ENCODE peak calls at places on chromosomes 12 and 14, in nine cellular contexts. K is ovary, A is fibroblast of lung, N is AG04450, G is tibial nerve, Z is lower lobe of right lung, B is kidney, Y is prostate gland, Q is uterus. C is an unnamed sample. For H3K9me3, the result is how much of the 10 kb centered on the place peaks cover.

GRCh38 chr12:128724468-128725046 is 99.2 kb downstream of the SLC15A4 start:
- DNase-seq in K (no peak), A (no peak), N (no peak), G (no peak), Z (no peak), B (no peak), Y (no peak), Q (no peak), C (no peak)

GRCh38 chr14:72476657-72477499 is 417.0 kb downstream of the DPF3 start:
- DNase-seq in K (no peak), A (peak), N (no peak), G (no peak), Z (no peak), B (no peak), Y (no peak), Q (no peak), C (peak)

GRCh38 chr14:33959692-33960151 is 8.8 kb upstream of the EGLN3 start:
- DNase-seq in K (no peak), A (no peak), N (no peak), G (no peak), Z (no peak), B (no peak), Y (no peak), Q (no peak), C (no peak)

GRCh38 chr14:99155173-99155777 is 116.7 kb downstream of the BCL11B start:
- DNase-seq in K (no peak), A (no peak), N (no peak), G (no peak), Z (no peak), B (no peak), Y (no peak), Q (no peak), C (peak)

GRCh38 chr12:115598827-115599226 is 678.7 kb downstream of the MED13L start:
- DNase-seq in K (peak), A (peak), N (no peak), G (no peak), Z (no peak), B (no peak), Y (peak), Q (no peak), C (peak)

GRCh38 chr12:126464157-126464556 is 1398.9 kb downstream of the AACS start:
- DNase-seq in K (no peak), A (no peak), N (no peak), G (no peak), Z (no peak), B (no peak), Y (no peak), Q (no peak), C (no peak)

GRCh38 chr12:79737875-79738718 is 47.3 kb upstream of the PAWR start:
- DNase-seq in K (no peak), A (peak), N (no peak), G (no peak), Z (no peak), B (no peak), Y (peak), Q (peak), C (peak)

GRCh38 chr12:11107719-11108118 is 15.6 kb upstream of the TAS2R43 start:
- DNase-seq in K (no peak), A (no peak), N (no peak), G (no peak), Z (no peak), B (no peak), Y (no peak), Q (no peak), C (no peak)

GRCh38 chr14:61260939-61261776 is 20.0 kb downstream of the TMEM30B start:
- DNase-seq in K (no peak), A (peak), N (peak), G (no peak), Z (no peak), B (no peak), Y (no peak), Q (no peak), C (peak)

GRCh38 chr14:97219356-97220017 is 422.3 kb downstream of the VRK1 start:
- DNase-seq in K (no peak), A (no peak), N (no peak), G (no peak), Z (no peak), B (no peak), Y (no peak), Q (no peak), C (no peak)

GRCh38 chr12:57905812-57906475 is 35.4 kb upstream of the ATP23 start:
- DNase-seq in K (no peak), A (no peak), N (no peak), G (no peak), Z (no peak), B (no peak), Y (no peak), Q (no peak), C (no peak)

GRCh38 chr14:96663491-96664067 is 133.6 kb upstream of the VRK1 start:
- DNase-seq in K (no peak), A (no peak), N (no peak), G (no peak), Z (no peak), B (no peak), Y (no peak), Q (no peak), C (no peak)

GRCh38 chr12:75389706-75390105 is 1.2 kb upstream of the GLIPR1L2 start:
- DNase-seq in K (no peak), A (peak), N (no peak), G (no peak), Z (no peak), B (no peak), Y (no peak), Q (no peak), C (peak)

GRCh38 chr12:130495156-130495555 is 157.5 kb downstream of the PIWIL1 start:
- DNase-seq in K (no peak), A (no peak), N (no peak), G (no peak), Z (no peak), B (no peak), Y (no peak), Q (no peak), C (no peak)

GRCh38 chr12:55847603-55848329 is 5.0 kb upstream of the MMP19 start:
- DNase-seq in K (peak), A (peak), N (peak), G (peak), Z (peak), B (peak), Y (peak), Q (peak), C (peak)

GRCh38 chr14:104081493-104081835 is 4.0 kb upstream of the ASPG start:
- DNase-seq in K (no peak), A (no peak), N (no peak), G (no peak), Z (no peak), B (no peak), Y (no peak), Q (no peak), C (no peak)

GRCh38 chr12:122949405-122949804 is 16.9 kb downstream of the ABCB9 start:
- DNase-seq in K (no peak), A (no peak), N (no peak), G (no peak), Z (no peak), B (no peak), Y (no peak), Q (no peak), C (no peak)

GRCh38 chr12:54596526-54596946 is 8.1 kb upstream of the PPP1R1A start:
- DNase-seq in K (peak), A (peak), N (peak), G (peak), Z (peak), B (peak), Y (peak), Q (peak), C (peak)

GRCh38 chr14:59619071-59619470 is 42.5 kb upstream of the CCDC175 start:
- DNase-seq in K (no peak), A (no peak), N (no peak), G (no peak), Z (no peak), B (no peak), Y (no peak), Q (no peak), C (no peak)

GRCh38 chr12:123164710-123165261 is 13.9 kb upstream of the PITPNM2 start:
- DNase-seq in K (no peak), A (no peak), N (no peak), G (no peak), Z (no peak), B (no peak), Y (no peak), Q (no peak), C (no peak)

GRCh38 chr12:21129906-21130305 is 1.1 kb upstream of the SLCO1B1 start:
- DNase-seq in K (no peak), A (no peak), N (no peak), G (no peak), Z (no peak), B (no peak), Y (no peak), Q (no peak), C (no peak)

GRCh38 chr14:94677239-94677612 is 65.0 kb downstream of the SERPINA3 start:
- DNase-seq in K (no peak), A (no peak), N (no peak), G (no peak), Z (no peak), B (no peak), Y (no peak), Q (no peak), C (no peak)

GRCh38 chr14:95498622-95499353 is 17.7 kb downstream of the SYNE3 start:
- DNase-seq in K (peak), A (peak), N (no peak), G (no peak), Z (no peak), B (no peak), Y (no peak), Q (no peak), C (no peak)

GRCh38 chr14:72781476-72782181 is 112.3 kb downstream of the DPF3 start:
- DNase-seq in K (no peak), A (peak), N (no peak), G (no peak), Z (no peak), B (no peak), Y (no peak), Q (no peak), C (peak)

GRCh38 chr12:28415755-28416154 is 225.5 kb downstream of the CCDC91 start:
- DNase-seq in K (no peak), A (peak), N (peak), G (no peak), Z (no peak), B (no peak), Y (no peak), Q (no peak), C (peak)

GRCh38 chr14:61456720-61457119 is 135.3 kb downstream of the PRKCH start:
- DNase-seq in K (peak), A (peak), N (no peak), G (peak), Z (peak), B (peak), Y (peak), Q (peak), C (peak)

GRCh38 chr12:4287325-4288290 is 14.0 kb downstream of the CCND2 start:
- DNase-seq in K (no peak), A (peak), N (no peak), G (no peak), Z (no peak), B (no peak), Y (no peak), Q (no peak), C (peak)

GRCh38 chr12:123998960-123999359 is 25.9 kb downstream of the ZNF664 start:
- DNase-seq in K (no peak), A (no peak), N (peak), G (no peak), Z (no peak), B (no peak), Y (no peak), Q (no peak), C (peak)

GRCh38 chr12:10249690-10250455 is 37.2 kb downstream of the GABARAPL1 start:
- DNase-seq in K (no peak), A (no peak), N (no peak), G (no peak), Z (no peak), B (no peak), Y (no peak), Q (no peak), C (no peak)

GRCh38 chr12:89344043-89344861 is 8.0 kb downstream of the DUSP6 start:
- DNase-seq in K (no peak), A (no peak), N (no peak), G (no peak), Z (no peak), B (no peak), Y (no peak), Q (no peak), C (no peak)

GRCh38 chr12:14621821-14622220 is 54.1 kb upstream of the PLBD1 start:
- DNase-seq in K (no peak), A (no peak), N (no peak), G (no peak), Z (no peak), B (no peak), Y (no peak), Q (no peak), C (no peak)

GRCh38 chr14:82755923-82756322 is 1222.3 kb upstream of the SEL1L start:
- DNase-seq in K (no peak), A (peak), N (no peak), G (no peak), Z (no peak), B (no peak), Y (no peak), Q (no peak), C (no peak)

GRCh38 chr12:14111230-14111865 is 129.9 kb upstream of the GRIN2B start:
- DNase-seq in K (no peak), A (no peak), N (no peak), G (no peak), Z (no peak), B (no peak), Y (no peak), Q (no peak), C (no peak)

GRCh38 chr14:96362965-96363750 is at the start of the genes ATG2B and GSKIP:
- DNase-seq in K (peak), A (peak), N (peak), G (peak), Z (peak), B (peak), Y (peak), Q (peak), C (peak)

GRCh38 chr12:2958432-2959193 is 584 bp upstream of the TEAD4 start:
- DNase-seq in K (peak), A (peak), N (peak), G (no peak), Z (peak), B (peak), Y (peak), Q (peak), C (peak)

GRCh38 chr14:28902930-28903329 is 136.3 kb downstream of the FOXG1 start:
- DNase-seq in K (no peak), A (no peak), N (no peak), G (no peak), Z (no peak), B (no peak), Y (no peak), Q (no peak), C (peak)
- H3K9me3 ChIP-seq in K (under half), A (under half), N (under half), G (under half), Z (under half), B (under half), Y (under half), Q (under half), C (under half)

DNA sequence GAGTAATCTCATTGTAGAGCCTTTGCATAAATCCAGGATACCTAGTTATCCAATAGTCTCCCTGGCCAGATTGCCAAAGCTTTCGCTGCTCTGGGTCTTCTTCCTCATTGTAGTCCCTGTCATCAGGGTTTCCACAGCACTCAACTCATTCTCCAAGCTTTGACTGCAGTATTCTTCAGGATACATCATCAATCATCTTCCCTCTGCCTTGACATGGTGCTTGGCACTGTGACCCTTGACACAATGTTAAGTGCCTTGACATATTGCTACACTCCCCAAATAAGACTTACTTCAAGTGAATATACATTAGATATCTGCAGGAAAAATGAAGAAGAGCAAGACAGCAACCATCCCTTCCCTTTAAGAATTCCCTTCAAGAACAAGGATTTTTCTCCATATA is 60.1 kb upstream of the RESF1 start:
- DNase-seq in K (no peak), A (no peak), N (no peak), G (no peak), Z (no peak), B (no peak), Y (no peak), Q (no peak), C (no peak)
- H3K9me3 ChIP-seq in K (under half), A (under half), N (under half), G (under half), Z (under half), B (under half), Y (under half), Q (under half), C (under half)

GRCh38 chr14:92978229-92979021 is 55.5 kb downstream of the CHGA start:
- DNase-seq in K (no peak), A (no peak), N (no peak), G (no peak), Z (no peak), B (peak), Y (no peak), Q (no peak), C (no peak)
- H3K9me3 ChIP-seq in K (under half), A (under half), N (under half), G (under half), Z (under half), B (under half), Y (under half), Q (under half), C (under half)

GRCh38 chr12:133192847-133193246 is 11.6 kb downstream of the ZNF268 start:
- DNase-seq in K (no peak), A (no peak), N (no peak), G (no peak), Z (no peak), B (no peak), Y (no peak), Q (no peak), C (no peak)
- H3K9me3 ChIP-seq in K (under half), A (under half), N (half or more), G (under half), Z (half or more), B (half or more), Y (under half), Q (under half), C (under half)

DNA sequence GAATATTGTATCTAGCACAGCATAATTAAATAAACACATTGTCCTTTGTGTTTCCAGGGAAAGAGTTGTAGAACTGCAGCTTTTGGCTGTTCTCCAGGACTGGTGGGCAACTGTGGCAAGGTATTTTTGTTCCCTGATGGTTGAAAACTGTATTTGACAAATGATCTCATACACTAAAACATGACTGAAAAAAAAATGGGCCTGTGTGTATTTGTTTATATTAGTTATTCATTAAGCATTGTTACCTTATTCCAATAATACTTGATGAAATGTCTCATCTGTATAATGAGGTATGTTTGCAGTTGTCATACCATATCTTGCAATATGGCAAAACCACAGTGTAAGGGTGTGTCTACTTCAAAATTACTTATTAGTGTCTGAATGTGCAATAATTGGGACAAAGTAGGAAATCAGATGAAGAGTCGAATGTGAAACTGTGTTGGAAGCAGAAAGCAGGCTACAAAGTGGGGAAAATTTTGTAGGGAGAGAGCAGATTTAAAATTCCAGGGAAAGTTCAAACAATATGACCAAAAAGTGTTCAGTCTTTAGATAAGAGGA is 479.4 kb upstream of the NOVA1 start:
- DNase-seq in K (no peak), A (no peak), N (no peak), G (no peak), Z (no peak), B (no peak), Y (no peak), Q (no peak), C (no peak)
- H3K9me3 ChIP-seq in K (under half), A (under half), N (under half), G (under half), Z (under half), B (under half), Y (under half), Q (under half), C (under half)

C was measured in GM23248.